ENCODE peak calls at places on chromosomes 6 and 20, in five cellular contexts. H, P, C, O and S are unnamed samples.

GRCh38 chr6:43627008-43627825 is 1.8 kb downstream of the GTPBP2 start:
- DNase-seq in O (peak), C (peak), H (peak), P (peak), S (peak)

GRCh38 chr20:58340151-58340550 is 30.6 kb downstream of the RAB22A start:
- DNase-seq in H (no peak), C (no peak), P (no peak), O (no peak), S (no peak)

GRCh38 chr20:46898433-46898832 is 3.8 kb downstream of the EYA2 start:
- DNase-seq in P (no peak), C (no peak), H (no peak), O (no peak), S (no peak)

GRCh38 chr6:95802978-95803377 is 212.8 kb upstream of the FUT9 start:
- DNase-seq in C (no peak), H (no peak), P (no peak), O (no peak), S (no peak)

GRCh38 chr6:110566346-110567125 is 90.1 kb upstream of the SLC22A16 start:
- DNase-seq in O (no peak), P (no peak), H (no peak), C (peak), S (no peak)

GRCh38 chr20:51577432-51578144 is 35.1 kb upstream of the NFATC2 start:
- DNase-seq in H (no peak), P (no peak), C (no peak), O (no peak), S (no peak)

GRCh38 chr6:47075741-47076421 is 33.7 kb upstream of the ADGRF1 start:
- DNase-seq in C (peak), O (no peak), P (no peak), H (no peak), S (no peak)

GRCh38 chr6:168326294-168327261 is 7.0 kb upstream of the DACT2 start:
- DNase-seq in H (peak), C (peak), P (peak), O (no peak), S (no peak)

GRCh38 chr6:148523551-148523950 is 180.9 kb downstream of the SASH1 start:
- DNase-seq in P (no peak), O (no peak), C (no peak), H (no peak), S (no peak)

GRCh38 chr6:15266423-15266996 is 20.6 kb downstream of the JARID2 start:
- DNase-seq in C (peak), P (no peak), H (peak), O (peak), S (peak)

GRCh38 chr6:107823047-107823557 is 1.0 kb downstream of the SCML4 start:
- DNase-seq in C (no peak), H (no peak), P (no peak), O (no peak), S (no peak)

GRCh38 chr6:72374864-72375263 is 247.0 kb upstream of the KCNQ5 start:
- DNase-seq in O (no peak), P (no peak), H (no peak), C (peak), S (no peak)

GRCh38 chr6:40112350-40112749 is 178.1 kb upstream of the MOCS1 start:
- DNase-seq in C (no peak), P (no peak), O (no peak), H (no peak), S (no peak)

GRCh38 chr6:138428943-138429616 is 25.1 kb downstream of the HEBP2 start:
- DNase-seq in H (peak), O (peak), C (peak), P (peak), S (peak)

GRCh38 chr6:23890543-23891227 is 235.3 kb upstream of the NRSN1 start:
- DNase-seq in H (no peak), P (no peak), O (no peak), C (no peak), S (peak)

GRCh38 chr6:144647406-144647964 is 362.4 kb downstream of the UTRN start:
- DNase-seq in O (no peak), P (no peak), H (no peak), C (peak), S (no peak)

GRCh38 chr6:71197267-71197666 is 91.3 kb upstream of the OGFRL1 start:
- DNase-seq in H (no peak), C (no peak), P (peak), O (no peak), S (no peak)

GRCh38 chr6:16712250-16712930 is 48.9 kb downstream of the ATXN1 start:
- DNase-seq in H (peak), P (no peak), O (no peak), C (no peak), S (peak)

GRCh38 chr6:7241709-7242645 is 71.0 kb downstream of the SSR1 start:
- DNase-seq in P (no peak), C (peak), H (no peak), O (no peak), S (no peak)

GRCh38 chr20:32637738-32638137 is 36.0 kb downstream of the C20orf203 start:
- DNase-seq in H (no peak), C (no peak), P (no peak), O (no peak), S (no peak)

GRCh38 chr6:12286381-12287132 is 3.6 kb upstream of the EDN1 start:
- DNase-seq in P (no peak), C (no peak), H (no peak), O (no peak), S (peak)

GRCh38 chr6:52598123-52598823 is 21.4 kb upstream of the TRAM2 start:
- DNase-seq in P (peak), H (peak), C (peak), O (peak), S (peak)

GRCh38 chr6:39048481-39049399 is at the start of gene GLP1R:
- DNase-seq in C (no peak), O (peak), H (no peak), P (no peak), S (peak)
- TF ChIP-seq MYC in C (no peak), O (no peak), H (no peak), P (no peak), S (no peak)

GRCh38 chr6:161249327-161249726 is 24.5 kb downstream of the AGPAT4 start:
- DNase-seq in O (no peak), P (no peak), C (no peak), H (no peak), S (no peak)

GRCh38 chr6:161255518-161255917 is 18.3 kb downstream of the AGPAT4 start:
- DNase-seq in H (no peak), P (no peak), C (no peak), O (no peak), S (no peak)

GRCh38 chr6:161254754-161255253 is 19.1 kb downstream of the AGPAT4 start:
- DNase-seq in H (no peak), P (no peak), O (peak), C (no peak), S (no peak)

GRCh38 chr6:161254126-161254753 is 19.6 kb downstream of the AGPAT4 start:
- DNase-seq in P (no peak), H (no peak), O (no peak), C (no peak), S (no peak)

GRCh38 chr6:161251345-161251744 is 22.5 kb downstream of the AGPAT4 start:
- DNase-seq in H (no peak), C (no peak), O (no peak), P (no peak), S (no peak)
- TF ChIP-seq MAX in H (no peak), C (no peak), O (no peak), P (no peak), S (no peak)

GRCh38 chr6:30617565-30618269 is at the start of gene MRPS18B:
- DNase-seq in H (peak), C (peak), P (peak), O (peak), S (peak)
- TF ChIP-seq POLR2A in H (peak), C (peak), P (peak), O (no peak), S (peak)

GRCh38 chr20:63137851-63138415 is 78.0 kb downstream of the YTHDF1 start:
- DNase-seq in C (no peak), H (no peak), O (no peak), P (no peak), S (no peak)
- TF ChIP-seq MYC in C (no peak), H (no peak), O (no peak), P (no peak), S (no peak)

DNA sequence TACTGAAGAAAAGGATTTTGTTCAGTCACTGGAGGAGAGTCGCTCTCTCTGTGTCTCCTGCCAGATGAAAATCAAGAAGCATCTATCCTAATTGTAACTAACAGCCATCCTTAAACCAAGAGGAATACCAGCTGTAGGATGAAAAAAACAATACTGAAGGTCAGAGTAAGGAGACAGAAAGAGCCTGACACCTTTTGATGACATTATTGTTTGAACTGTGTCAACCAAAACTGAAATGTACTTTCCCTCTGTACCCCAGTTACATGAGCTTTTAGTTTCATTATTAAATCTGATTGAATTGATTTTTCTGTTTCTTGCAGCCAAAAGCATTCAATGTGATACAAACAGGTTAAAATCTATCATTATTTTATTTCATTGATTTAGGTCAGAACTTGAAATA is 17.2 kb upstream of the BTBD9 start:
- DNase-seq in C (no peak), O (no peak), H (no peak), P (no peak), S (no peak)
- TF ChIP-seq MAX in C (no peak), O (no peak), H (no peak), P (no peak), S (no peak)

DNA sequence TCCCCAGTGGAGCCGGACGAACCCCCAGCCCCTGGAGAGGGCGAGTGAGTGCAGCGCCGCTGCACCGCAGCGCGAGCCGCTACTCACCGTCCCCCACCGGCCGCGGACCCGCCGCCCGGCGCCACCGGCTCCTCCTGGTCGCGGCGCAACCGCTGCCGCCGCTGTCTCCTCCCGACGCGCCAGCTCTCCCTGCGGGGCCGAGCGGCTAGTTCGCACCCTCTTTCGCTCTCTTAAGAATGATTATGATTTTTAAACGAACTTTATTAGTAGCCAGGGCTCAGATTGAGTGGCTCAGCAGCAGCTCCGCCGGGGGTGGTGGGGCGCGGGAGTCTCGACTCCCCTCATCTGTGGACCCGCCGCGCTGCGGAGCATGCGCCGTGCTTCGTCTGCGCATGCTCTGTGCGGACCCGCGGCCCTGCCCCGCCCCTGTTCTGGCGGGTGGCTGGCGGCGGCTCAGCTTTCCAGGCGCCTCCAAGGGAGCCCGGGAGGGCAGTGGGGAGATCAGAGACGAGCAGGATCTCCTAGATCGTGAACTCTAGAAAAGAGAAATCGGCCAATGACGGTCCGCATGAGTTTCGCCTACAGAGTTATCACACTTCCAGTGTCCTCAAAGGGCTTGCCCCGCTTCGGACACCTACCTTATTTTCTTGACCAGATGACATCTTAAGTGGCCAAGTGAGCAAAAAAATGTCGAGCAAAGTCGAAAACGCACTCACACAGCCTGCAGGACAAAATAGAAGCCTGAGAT is at the start of gene RAB23:
- DNase-seq in O (peak), H (peak), C (peak), P (peak), S (peak)
- TF ChIP-seq POLR2A in O (peak), H (peak), C (peak), P (peak), S (peak)

DNA sequence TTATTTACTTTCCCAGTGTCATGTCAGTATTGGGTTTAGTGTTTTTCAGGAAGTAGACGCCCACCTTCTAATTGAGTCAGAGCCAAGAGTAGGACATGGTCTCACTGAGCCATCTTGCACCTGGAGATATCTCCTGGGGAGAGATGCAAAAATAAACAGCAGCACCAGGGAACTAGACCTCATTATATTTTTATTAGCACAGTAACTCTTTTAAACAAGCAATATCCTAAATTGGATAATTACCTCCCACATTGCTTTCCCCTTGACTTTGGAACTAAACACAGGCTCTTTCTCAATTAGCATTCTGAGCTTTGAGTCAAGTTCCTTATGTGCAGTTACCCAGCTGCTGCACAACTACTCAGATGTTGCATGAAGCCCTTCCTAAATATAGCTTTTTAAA is 175.4 kb downstream of the IBTK start:
- DNase-seq in O (no peak), C (no peak), H (no peak), P (no peak), S (peak)
- TF ChIP-seq MYC in O (no peak), C (no peak), H (no peak), P (no peak), S (no peak)

GRCh38 chr6:132664309-132665034 is 5.5 kb upstream of the TAAR1 start:
- DNase-seq in P (no peak), H (no peak), O (no peak), C (no peak), S (no peak)

GRCh38 chr6:132661906-132662305 is 2.9 kb upstream of the TAAR1 start:
- DNase-seq in H (no peak), O (no peak), P (no peak), C (no peak), S (no peak)

GRCh38 chr6:132663661-132664060 is 4.7 kb upstream of the TAAR1 start:
- DNase-seq in H (no peak), C (no peak), P (no peak), O (no peak), S (no peak)

GRCh38 chr6:132659082-132659481 is at the start of gene TAAR1:
- DNase-seq in O (no peak), H (no peak), C (no peak), P (no peak), S (no peak)
- TF ChIP-seq MAX in O (no peak), H (no peak), C (no peak), P (no peak), S (no peak)